ENCODE peak calls at places on chromosomes 16 and 17, in six cellular contexts. D is Panc1, O is stomach, P is H9, F is sigmoid colon, U is body of pancreas. Z is an unnamed sample.
A peak's percentile ranks its signal among the peaks of the same experiment; 100 is the strongest.

GRCh38 chr17:37791434-37791833 is 46.6 kb upstream of the HNF1B start:
- DNase-seq in D (no peak), U (peak; percentile 41), O (peak; percentile 30), P (peak; percentile 46), F (no peak), Z (peak; percentile 23)

GRCh38 chr17:64448665-64449512 is at the start of gene MILR1:
- DNase-seq in F (peak; percentile 71), P (no peak), O (no peak), U (no peak), D (no peak), Z (peak; percentile 97)

GRCh38 chr17:64183815-64184397 is 54.0 kb upstream of the ERN1 start:
- DNase-seq in P (no peak), F (no peak), D (no peak), O (no peak), U (no peak), Z (no peak)

GRCh38 chr17:34447406-34447805 is 84.4 kb upstream of the CCL1 start:
- DNase-seq in P (no peak), F (no peak), D (no peak), U (peak; percentile 57), O (no peak), Z (no peak)

GRCh38 chr17:44941712-44942331 is 5.8 kb downstream of the KIF18B start:
- DNase-seq in U (no peak), O (no peak), D (no peak), P (peak; percentile 34), F (peak; percentile 40), Z (no peak)

GRCh38 chr16:56362706-56363105 is 62.6 kb downstream of the AMFR start:
- DNase-seq in D (no peak), F (no peak), P (no peak), U (no peak), O (no peak), Z (no peak)

GRCh38 chr17:49224198-49224996 is 6.2 kb downstream of the PHOSPHO1 start:
- DNase-seq in D (no peak), U (peak; percentile 21), O (peak; percentile 46), F (no peak), P (peak; percentile 82), Z (no peak)

GRCh38 chr17:61338000-61338864 is 61.4 kb upstream of the TBX2 start:
- DNase-seq in O (no peak), D (peak; percentile 64), U (no peak), P (no peak), F (no peak), Z (no peak)

GRCh38 chr17:76405967-76406647 is 21.7 kb downstream of the SPHK1 start:
- DNase-seq in O (peak; percentile 49), P (no peak), F (no peak), D (no peak), U (peak; percentile 36), Z (no peak)

GRCh38 chr17:2795412-2796163 is 650 bp upstream of the RAP1GAP2 start:
- DNase-seq in U (no peak), P (no peak), D (no peak), F (no peak), O (no peak), Z (no peak)

GRCh38 chr16:85935391-85935956 is 36.5 kb downstream of the IRF8 start:
- DNase-seq in P (no peak), F (no peak), U (no peak), D (no peak), O (no peak), Z (no peak)

GRCh38 chr16:52861614-52862022 is 191.1 kb downstream of the CHD9NB start:
- DNase-seq in O (no peak), F (no peak), U (peak; percentile 23), P (no peak), D (no peak), Z (peak; percentile 19)

GRCh38 chr17:12928736-12929135 is 89.1 kb downstream of the ELAC2 start:
- DNase-seq in D (no peak), U (no peak), O (no peak), F (no peak), P (no peak), Z (no peak)

GRCh38 chr16:88351521-88352101 is 31.1 kb upstream of the ZNF469 start:
- DNase-seq in D (no peak), P (no peak), O (no peak), U (no peak), F (peak; percentile 50), Z (no peak)

GRCh38 chr17:10197721-10198508 is 491 bp downstream of the GAS7 start:
- DNase-seq in P (peak; percentile 49), O (no peak), U (no peak), D (no peak), F (no peak), Z (no peak)

GRCh38 chr17:64262422-64263260 is at the start of gene TEX2:
- DNase-seq in F (peak; percentile 78), O (peak; percentile 81), P (peak; percentile 41), D (no peak), U (peak; percentile 70), Z (peak; percentile 20)

GRCh38 chr16:13337482-13337881 is 436.1 kb downstream of the SHISA9 start:
- DNase-seq in O (no peak), D (no peak), P (no peak), U (no peak), F (no peak), Z (no peak)

GRCh38 chr16:743794-744500 is 3.1 kb upstream of the CIAO3 start:
- DNase-seq in P (no peak), O (no peak), D (no peak), U (no peak), F (no peak), Z (no peak)

GRCh38 chr16:747978-748746 is 7.4 kb upstream of the CIAO3 start:
- DNase-seq in O (no peak), U (no peak), F (no peak), D (no peak), P (no peak), Z (no peak)

GRCh38 chr16:746637-747036 is 5.8 kb upstream of the CIAO3 start:
- DNase-seq in F (no peak), D (no peak), O (no peak), P (no peak), U (no peak), Z (no peak)

GRCh38 chr16:749010-749409 is 8.2 kb upstream of the CIAO3 start:
- DNase-seq in O (no peak), F (no peak), U (no peak), P (no peak), D (no peak), Z (peak; percentile 90)

DNA sequence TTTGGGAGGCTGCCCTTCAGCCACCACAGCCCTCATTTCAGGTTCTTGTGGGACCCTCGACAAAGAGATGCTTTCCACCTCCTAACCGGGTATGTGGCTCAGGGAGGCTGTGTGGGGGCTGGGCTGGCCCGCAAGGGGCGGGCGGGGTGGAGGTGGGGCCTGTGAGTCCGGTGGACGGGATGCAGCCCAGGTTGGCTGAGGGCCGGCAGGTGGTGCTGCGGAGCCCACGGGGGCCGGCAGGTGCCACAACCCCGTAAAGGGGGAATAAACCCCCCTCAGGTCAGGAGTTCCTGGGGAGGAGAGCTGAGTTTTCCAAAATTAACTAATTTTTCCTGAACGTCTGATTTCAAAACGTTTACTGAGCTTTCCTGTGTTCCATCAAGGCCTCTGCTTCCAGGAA is 4.9 kb upstream of the CIAO3 start:
- DNase-seq in D (no peak), P (peak; percentile 85), F (no peak), U (no peak), O (peak; percentile 44), Z (no peak)
- TF ChIP-seq CTCF in D (no peak), P (peak; percentile 88), F (no peak), U (no peak), O (no peak), Z (peak; percentile 15)

GRCh38 chr16:4505356-4506153 is 29.4 kb downstream of the HMOX2 start:
- DNase-seq in O (peak; percentile 54), F (no peak), D (no peak), P (no peak), U (no peak), Z (no peak)

GRCh38 chr16:4508806-4509205 is 29.8 kb downstream of the CDIP1 start:
- DNase-seq in P (no peak), D (no peak), O (no peak), U (no peak), F (no peak), Z (no peak)

GRCh38 chr16:4509420-4509819 is 29.2 kb downstream of the CDIP1 start:
- DNase-seq in U (no peak), F (no peak), D (no peak), P (no peak), O (no peak), Z (no peak)

GRCh38 chr16:4507588-4508345 is 30.8 kb downstream of the CDIP1 start:
- DNase-seq in U (no peak), F (no peak), D (no peak), O (no peak), P (no peak), Z (no peak)

GRCh38 chr16:4506450-4506849 is 30.3 kb downstream of the HMOX2 start:
- DNase-seq in U (peak; percentile 71), P (peak; percentile 71), O (peak; percentile 65), F (peak; percentile 82), D (peak; percentile 58), Z (peak; percentile 86)
- H3K4me1 ChIP-seq in U (peaks cover 14% of the 10 kb centered on the region), P (no peaks in the 10 kb centered on the region), O (peaks cover 40% of the 10 kb centered on the region), F (no peaks in the 10 kb centered on the region), D (peaks cover 3% of the 10 kb centered on the region), Z (no peaks in the 10 kb centered on the region)

GRCh38 chr16:89845417-89845816 is 17.1 kb downstream of the SPIRE2 start:
- DNase-seq in U (no peak), F (no peak), D (no peak), P (no peak), O (no peak), Z (no peak)

GRCh38 chr16:89842471-89843408 is 14.5 kb downstream of the SPIRE2 start:
- DNase-seq in P (peak; percentile 22), F (no peak), U (no peak), O (no peak), D (no peak), Z (peak; percentile 27)

GRCh38 chr16:89841275-89841674 is 13.0 kb downstream of the SPIRE2 start:
- DNase-seq in F (no peak), P (no peak), U (no peak), O (no peak), D (no peak), Z (no peak)

GRCh38 chr16:89844739-89845339 is 16.6 kb downstream of the SPIRE2 start:
- DNase-seq in F (no peak), P (no peak), D (no peak), O (no peak), U (no peak), Z (no peak)

GRCh38 chr16:89843409-89844350 is 15.4 kb downstream of the SPIRE2 start:
- DNase-seq in D (no peak), F (no peak), P (no peak), U (no peak), O (no peak), Z (no peak)
- H3K27ac ChIP-seq in D (no peak overlapping the region), F (no peak overlapping the region), P (no peak overlapping the region), U (no peak overlapping the region), O (peak overlapping the region; percentile 22), Z (no peak overlapping the region)

DNA sequence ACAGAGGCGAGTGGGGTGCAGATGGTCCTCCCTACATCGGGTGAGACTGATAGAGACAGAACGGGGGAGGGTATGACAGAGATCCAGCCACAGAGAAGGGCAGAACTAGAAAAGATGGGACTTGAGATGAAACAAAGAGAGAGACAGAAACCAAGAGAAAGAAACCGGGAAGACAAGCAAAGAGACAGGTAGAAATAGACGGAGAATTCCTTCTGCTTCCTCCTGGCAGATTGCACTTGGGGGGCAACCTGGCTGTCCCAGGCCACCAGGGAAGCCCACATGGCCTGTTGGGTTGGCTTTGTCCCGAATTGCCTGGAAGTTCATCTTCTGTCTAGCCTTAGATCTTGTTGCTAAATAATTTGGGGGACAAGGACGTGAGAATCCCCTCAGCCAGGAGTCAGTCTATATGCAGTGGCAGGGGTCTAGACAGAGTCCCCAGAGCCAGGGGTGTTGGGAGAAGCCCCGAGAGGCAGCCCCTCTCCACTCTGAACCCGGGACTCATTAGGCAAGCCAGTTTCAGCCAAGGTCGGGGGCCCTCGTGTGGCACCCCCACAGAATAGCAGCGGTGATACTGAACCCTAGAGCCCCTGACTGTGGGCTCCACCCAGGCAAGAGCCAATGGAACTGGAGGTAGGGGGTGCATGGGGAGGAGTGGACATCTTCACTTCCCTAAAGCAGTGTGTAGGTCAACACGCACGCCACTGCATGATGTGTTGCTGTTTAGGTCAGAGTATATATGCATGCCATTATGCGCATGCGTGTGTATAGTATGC is 626 bp upstream of the TSPOAP1 start:
- DNase-seq in P (no peak), D (no peak), O (peak; percentile 37), F (no peak), U (no peak), Z (peak; percentile 25)
- TF ChIP-seq CTCF in P (peak; percentile 50), D (no peak), O (no peak), F (no peak), U (no peak), Z (peak; percentile 36)